ENCODE peak calls at places on chromosomes 11 and 22, in ten cellular contexts. J is A549; S is caudate nucleus; K is adrenal gland; F is MM.1S; D is stimulated activated CD4-positive, alpha-beta T cell treated with anti-CD3 and anti-CD28 coated beads, Interleukin-12 subunit alpha, Interleukin-12 subunit beta, amount 100 ng/mL, for 24 hours; A is activated T-helper 1 cell treated with Interleukin-2 at 50 U/mL for 16 hours; O is GM04503; R is cardiac muscle cell; L is AG20443. U is an unnamed sample.

GRCh38 chr11:60879104-60879503 is 11.8 kb downstream of the ZP1 start:
- DNase-seq in S (no peak), A (no peak), K (no peak), J (no peak), L (no peak), O (no peak), R (no peak), D (no peak), F (no peak), U (no peak)

GRCh38 chr11:112525270-112525669 is 264.6 kb upstream of the PLET1 start:
- DNase-seq in L (peak), K (peak), S (no peak), R (no peak), O (no peak), A (no peak), D (no peak), F (no peak), J (no peak), U (no peak)

GRCh38 chr11:63813563-63814382 is 517 bp downstream of the SPINDOC start:
- DNase-seq in A (no peak), O (no peak), R (peak), K (peak), J (peak), S (no peak), D (peak), L (peak), F (peak), U (peak)

GRCh38 chr11:102794382-102794781 is 3.6 kb downstream of the MMP1 start:
- DNase-seq in R (peak), O (no peak), K (no peak), F (peak), S (no peak), J (peak), D (no peak), A (no peak), L (peak), U (no peak)

GRCh38 chr11:69444381-69445130 is 36.9 kb upstream of the LINC01488 start:
- DNase-seq in R (peak), A (no peak), L (peak), F (no peak), K (peak), O (peak), S (no peak), J (peak), D (no peak), U (no peak)

GRCh38 chr22:20159088-20159487 is 8.2 kb upstream of the CCDC188 start:
- DNase-seq in K (no peak), O (no peak), S (no peak), L (no peak), J (no peak), A (no peak), D (no peak), F (no peak), R (peak), U (peak)

GRCh38 chr11:71322192-71322735 is 69.9 kb upstream of the SHANK2 start:
- DNase-seq in K (no peak), L (no peak), A (no peak), D (no peak), R (no peak), O (no peak), F (no peak), J (no peak), S (no peak), U (no peak)

GRCh38 chr11:108223449-108224149 is 732 bp downstream of the ATM start:
- DNase-seq in K (no peak), F (peak), R (no peak), D (no peak), L (no peak), S (no peak), O (no peak), J (no peak), A (no peak), U (no peak)

GRCh38 chr22:42001127-42001526 is 2.5 kb downstream of the WBP2NL start:
- DNase-seq in O (no peak), R (no peak), D (no peak), L (no peak), A (no peak), F (no peak), J (no peak), K (peak), S (no peak), U (no peak)

GRCh38 chr11:76807206-76807875 is 24.2 kb downstream of the TSKU start:
- DNase-seq in L (peak), F (peak), A (peak), D (peak), J (peak), O (no peak), R (peak), S (no peak), K (peak), U (peak)

GRCh38 chr11:19511066-19511412 is 201.6 kb upstream of the NAV2 start:
- DNase-seq in O (no peak), D (no peak), F (no peak), L (no peak), S (no peak), J (no peak), A (no peak), R (no peak), K (no peak), U (no peak)